ENCODE peak calls at places on chromosomes 5 and 9, in four cellular contexts. K, U, J and T are unnamed samples.

GRCh38 chr9:95373069-95373681 is 55.7 kb upstream of the FANCC start:
- DNase-seq in K (no peak), U (no peak), J (no peak), T (peak)

GRCh38 chr9:130857864-130858730 is 23.0 kb downstream of the ABL1 start:
- DNase-seq in K (no peak), U (peak), J (no peak), T (no peak)

GRCh38 chr5:38420691-38421395 is 135.6 kb downstream of the LIFR start:
- DNase-seq in K (no peak), U (peak), J (peak), T (peak)

GRCh38 chr5:100761192-100761591 is 141.9 kb downstream of the ST8SIA4 start:
- DNase-seq in K (no peak), U (no peak), J (no peak), T (no peak)

GRCh38 chr5:95840969-95841368 is 18.4 kb upstream of the GLRX start:
- DNase-seq in K (no peak), U (no peak), J (no peak), T (no peak)

GRCh38 chr9:38768351-38768761 is 48.4 kb upstream of the FAM240B start:
- DNase-seq in K (no peak), U (no peak), J (no peak), T (no peak)

GRCh38 chr5:84564311-84564710 is 179.6 kb upstream of the EDIL3 start:
- DNase-seq in K (no peak), U (no peak), J (no peak), T (no peak)

GRCh38 chr5:140000332-140000731 is 42.8 kb downstream of the NRG2 start:
- DNase-seq in K (no peak), U (no peak), J (no peak), T (no peak)

GRCh38 chr9:74742792-74743389 is 144.8 kb downstream of the TRPM6 start:
- DNase-seq in K (no peak), U (peak), J (peak), T (peak)

GRCh38 chr5:61311836-61312808 is 19.9 kb upstream of the ZSWIM6 start:
- DNase-seq in K (no peak), U (no peak), J (no peak), T (no peak)

GRCh38 chr5:95620870-95621838 is 1.3 kb downstream of the GPR150 start:
- DNase-seq in K (no peak), U (no peak), J (no peak), T (peak)

GRCh38 chr5:172005708-172006377 is 595 bp downstream of the FBXW11 start:
- DNase-seq in K (no peak), U (peak), J (peak), T (peak)

GRCh38 chr5:17282283-17283120 is 65.1 kb downstream of the BASP1 start:
- DNase-seq in K (peak), U (no peak), J (no peak), T (no peak)

GRCh38 chr9:34492051-34492450 is 30.7 kb downstream of the ENHO start:
- DNase-seq in K (no peak), U (no peak), J (no peak), T (peak)

GRCh38 chr5:73303139-73304079 is 130.4 kb downstream of the TMEM174 start:
- DNase-seq in K (no peak), U (no peak), J (no peak), T (peak)

GRCh38 chr9:26244661-26245060 is 566.4 kb upstream of the TUSC1 start:
- DNase-seq in K (no peak), U (no peak), J (no peak), T (no peak)

GRCh38 chr9:127979333-127980055 is 1.3 kb downstream of the EEIG1 start:
- DNase-seq in K (no peak), U (no peak), J (peak), T (peak)

GRCh38 chr9:136588663-136589464 is 43.0 kb upstream of the NOTCH1 start:
- DNase-seq in K (no peak), U (no peak), J (no peak), T (no peak)

GRCh38 chr5:43304520-43304919 is 8.7 kb downstream of the HMGCS1 start:
- DNase-seq in K (peak), U (no peak), J (no peak), T (no peak)

GRCh38 chr5:35331941-35332340 is 101.7 kb upstream of the PRLR start:
- DNase-seq in K (no peak), U (no peak), J (no peak), T (no peak)

GRCh38 chr9:136342191-136343120 is 15.1 kb downstream of the GPSM1 start:
- DNase-seq in K (peak), U (peak), J (no peak), T (peak)

GRCh38 chr5:136054133-136054996 is 25.6 kb downstream of the TGFBI start:
- DNase-seq in K (no peak), U (no peak), J (no peak), T (no peak)

GRCh38 chr9:35993976-35994720 is 36.2 kb upstream of the OR2S2 start:
- DNase-seq in K (no peak), U (no peak), J (no peak), T (no peak)

GRCh38 chr5:35285435-35285834 is 55.1 kb upstream of the PRLR start:
- DNase-seq in K (no peak), U (no peak), J (no peak), T (no peak)

GRCh38 chr5:170312666-170313065 is 15.1 kb upstream of the LCP2 start:
- DNase-seq in K (no peak), U (no peak), J (no peak), T (no peak)

GRCh38 chr5:142981886-142982820 is 212.0 kb downstream of the ARHGAP26 start:
- DNase-seq in K (no peak), U (no peak), J (peak), T (peak)

GRCh38 chr9:69324549-69325401 is at the start of gene ENTREP1:
- DNase-seq in K (no peak), U (no peak), J (no peak), T (peak)

GRCh38 chr9:135910757-135911156 is 3.4 kb upstream of the CAMSAP1 start:
- DNase-seq in K (no peak), U (no peak), J (no peak), T (no peak)

GRCh38 chr5:10307206-10308148 is at the start of gene CMBL:
- DNase-seq in K (no peak), U (peak), J (peak), T (peak)

GRCh38 chr5:108168915-108169314 is 213.0 kb downstream of the FBXL17 start:
- DNase-seq in K (no peak), U (no peak), J (no peak), T (no peak)

GRCh38 chr5:146906803-146907202 is 28.2 kb upstream of the PPP2R2B start:
- DNase-seq in K (no peak), U (no peak), J (no peak), T (no peak)

GRCh38 chr5:16518606-16519005 is 53.0 kb upstream of the ZNF622 start:
- DNase-seq in K (no peak), U (no peak), J (no peak), T (no peak)

GRCh38 chr5:137207023-137207760 is 291.9 kb downstream of the SPOCK1 start:
- DNase-seq in K (no peak), U (no peak), J (no peak), T (no peak)

GRCh38 chr9:82982271-82982880 is 80.6 kb downstream of the RASEF start:
- DNase-seq in K (no peak), U (no peak), J (no peak), T (no peak)

GRCh38 chr5:56164371-56164770 is 68.8 kb downstream of the ANKRD55 start:
- DNase-seq in K (no peak), U (no peak), J (no peak), T (peak)

GRCh38 chr9:137128158-137129088 is 10.5 kb upstream of the GRIN1 start:
- DNase-seq in K (no peak), U (peak), J (no peak), T (peak)

GRCh38 chr5:132098151-132098594 is 24.6 kb downstream of the CSF2 start:
- DNase-seq in K (peak), U (peak), J (no peak), T (no peak)

GRCh38 chr9:83708515-83709158 is 879 bp upstream of the UBQLN1 start:
- DNase-seq in K (no peak), U (peak), J (peak), T (peak)

GRCh38 chr5:93476211-93476851 is 104.7 kb downstream of the NR2F1-AS1 start:
- DNase-seq in K (no peak), U (no peak), J (no peak), T (peak)
- TF ChIP-seq RFX5 in K (no peak), U (no peak), J (no peak), T (no peak)

GRCh38 chr9:91741529-91741928 is 208.5 kb downstream of the ROR2 start:
- DNase-seq in K (no peak), U (no peak), J (no peak), T (no peak)

GRCh38 chr9:91744114-91744513 is 205.9 kb downstream of the ROR2 start:
- DNase-seq in K (no peak), U (no peak), J (no peak), T (no peak)

GRCh38 chr9:91736898-91737601 is 213.0 kb downstream of the ROR2 start:
- DNase-seq in K (no peak), U (no peak), J (no peak), T (peak)

GRCh38 chr9:91736311-91736710 is 213.7 kb downstream of the ROR2 start:
- DNase-seq in K (no peak), U (no peak), J (no peak), T (no peak)

GRCh38 chr9:91740713-91741112 is 209.3 kb downstream of the ROR2 start:
- DNase-seq in K (no peak), U (no peak), J (no peak), T (no peak)
- TF ChIP-seq CTCF in K (no peak), U (no peak), J (no peak), T (no peak)

GRCh38 chr5:79564798-79565279 is 47.4 kb upstream of the TENT2 start:
- DNase-seq in K (no peak), U (no peak), J (peak), T (no peak)

GRCh38 chr5:79562351-79563246 is 48.7 kb upstream of the HOMER1 start:
- DNase-seq in K (no peak), U (no peak), J (no peak), T (no peak)

GRCh38 chr5:79563247-79563590 is 49.0 kb upstream of the TENT2 start:
- DNase-seq in K (no peak), U (no peak), J (no peak), T (no peak)

GRCh38 chr5:79560774-79561524 is 47.0 kb upstream of the HOMER1 start:
- DNase-seq in K (peak), U (no peak), J (no peak), T (no peak)

DNA sequence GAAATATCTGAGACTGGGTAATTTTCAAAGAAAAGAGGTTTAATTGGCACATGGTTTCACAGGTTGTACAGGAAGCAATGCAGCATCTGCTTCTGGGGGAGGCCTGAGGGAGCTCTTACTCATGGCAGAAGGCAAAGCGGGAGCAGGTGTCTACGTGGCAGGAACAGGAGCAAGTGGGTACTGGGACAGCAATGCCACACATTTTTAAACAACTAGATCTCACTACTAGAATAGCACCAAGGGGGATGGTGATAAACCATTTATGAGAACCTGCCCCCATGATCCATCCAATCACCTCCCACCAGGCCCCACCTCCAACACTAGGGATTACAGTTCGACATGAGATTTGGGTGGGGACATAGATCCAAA is 47.6 kb upstream of the HOMER1 start:
- DNase-seq in K (no peak), U (no peak), J (no peak), T (no peak)
- TF ChIP-seq ZBTB33 in K (no peak), U (no peak), J (no peak), T (no peak)

GRCh38 chr5:138466900-138467710 is 1.8 kb downstream of the EGR1 start:
- DNase-seq in K (no peak), U (no peak), J (no peak), T (peak)

GRCh38 chr5:138465288-138466057 is at the start of gene EGR1:
- DNase-seq in K (peak), U (peak), J (peak), T (peak)

GRCh38 chr5:138467711-138468132 is 2.4 kb downstream of the EGR1 start:
- DNase-seq in K (no peak), U (no peak), J (no peak), T (peak)

GRCh38 chr5:138464388-138465287 is 641 bp upstream of the EGR1 start:
- DNase-seq in K (peak), U (peak), J (peak), T (peak)

GRCh38 chr5:138466058-138466899 is 1.0 kb downstream of the EGR1 start:
- DNase-seq in K (no peak), U (peak), J (peak), T (peak)
- TF ChIP-seq RFX5 in K (no peak), U (no peak), J (no peak), T (no peak)

GRCh38 chr5:982377-983237 is 26.0 kb upstream of the NKD2 start:
- DNase-seq in K (no peak), U (peak), J (no peak), T (peak)
- TF ChIP-seq CTCF in K (peak), U (peak), J (peak), T (peak)

GRCh38 chr9:86093788-86094555 is 5.4 kb downstream of the GOLM1 start:
- DNase-seq in K (peak), U (no peak), J (peak), T (no peak)
- TF ChIP-seq ZBTB33 in K (no peak), U (no peak), J (peak), T (no peak)

DNA sequence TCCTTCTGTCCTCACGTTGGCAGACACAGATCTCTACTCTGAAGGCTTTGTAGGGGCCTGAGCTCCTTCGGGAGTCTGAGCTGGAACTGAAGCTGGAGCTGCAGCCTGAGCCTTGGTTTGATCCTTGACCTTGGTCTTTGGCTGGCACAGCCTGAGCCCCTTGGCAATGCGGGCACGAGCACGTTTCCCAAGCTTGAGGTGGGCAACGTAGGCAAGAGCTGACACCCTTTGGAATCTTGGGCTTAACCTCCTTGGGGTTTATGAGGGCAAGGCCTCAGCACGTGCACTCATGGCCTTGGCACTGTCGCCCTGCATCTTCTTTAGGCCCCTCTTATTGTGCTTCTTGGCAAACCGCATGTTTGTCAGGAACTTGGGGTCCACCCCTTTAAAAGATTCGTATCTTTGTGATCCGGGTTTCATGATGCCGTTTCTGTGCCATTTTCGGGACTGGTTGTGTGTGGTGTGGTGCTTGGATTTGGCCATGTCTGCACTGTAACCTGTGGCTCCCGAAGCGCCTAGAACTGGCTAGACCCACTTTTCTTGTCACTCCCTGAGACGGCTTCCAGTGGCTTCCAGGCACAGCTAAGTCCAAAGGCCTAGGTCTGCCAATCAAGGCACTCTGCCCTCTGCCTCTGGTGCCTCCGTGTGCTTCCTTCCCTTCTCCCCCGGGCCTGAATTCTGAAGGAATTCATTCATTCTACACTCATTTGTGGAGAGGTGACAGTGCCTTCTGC is 1.4 kb downstream of the SUSD1 start:
- DNase-seq in K (no peak), U (no peak), J (no peak), T (no peak)
- TF ChIP-seq RFX5 in K (no peak), U (no peak), J (no peak), T (no peak)

DNA sequence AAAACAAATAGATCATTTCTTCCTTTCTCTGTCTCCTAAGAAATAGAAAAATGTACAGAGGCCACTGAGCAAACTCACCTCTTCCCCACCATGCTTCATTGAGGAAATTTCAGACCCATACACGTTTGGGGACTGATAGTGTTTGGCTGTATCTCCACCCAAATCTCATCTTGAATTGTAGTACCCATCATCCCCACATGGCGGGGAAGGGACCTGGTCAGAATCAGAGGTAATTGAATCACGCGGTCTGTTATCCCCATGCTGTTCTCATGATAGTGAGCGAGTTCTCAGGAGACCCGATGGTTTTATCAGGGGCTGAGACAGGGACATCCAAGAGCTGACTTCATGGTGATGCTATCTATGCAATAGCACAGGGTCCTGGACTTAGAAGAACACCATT is 1655.8 kb downstream of the MAT2B start:
- DNase-seq in K (no peak), U (no peak), J (no peak), T (no peak)
- TF ChIP-seq CTCF in K (peak), U (no peak), J (no peak), T (peak)